ENCODE peak calls at places on chromosomes 5 and 9, in seven cellular contexts. Y is kidney epithelial cell, P is lower leg skin, O is foreskin fibroblast, Z is A549, T is kidney, K is MM.1S. B is an unnamed sample.

GRCh38 chr5:34522599-34523381 is 133.3 kb upstream of the RAI14 start:
- DNase-seq in Y (peak), P (no peak), O (peak), Z (peak), T (no peak), K (peak), B (peak)

GRCh38 chr5:78888580-78889187 is 96.4 kb downstream of the ARSB start:
- DNase-seq in Y (no peak), P (no peak), O (no peak), Z (no peak), T (peak), K (no peak), B (no peak)

GRCh38 chr9:127449332-127449966 is 1.8 kb downstream of the RPL12 start:
- DNase-seq in Y (no peak), P (no peak), O (peak), Z (no peak), T (peak), K (no peak), B (no peak)

GRCh38 chr5:100406640-100407039 is 128.5 kb upstream of the FAM174A start:
- DNase-seq in Y (no peak), P (no peak), O (no peak), Z (no peak), T (no peak), K (no peak), B (no peak)

GRCh38 chr5:159877087-159877486 is 39.2 kb upstream of the ADRA1B start:
- DNase-seq in Y (no peak), P (no peak), O (no peak), Z (no peak), T (no peak), K (no peak), B (no peak)

GRCh38 chr9:127095416-127095815 is 27.0 kb downstream of the ANGPTL2 start:
- DNase-seq in Y (no peak), P (no peak), O (no peak), Z (no peak), T (no peak), K (no peak), B (no peak)

GRCh38 chr5:80672140-80672736 is 17.5 kb upstream of the DHFR start:
- DNase-seq in Y (peak), P (peak), O (peak), Z (peak), T (peak), K (peak), B (peak)

GRCh38 chr5:56676091-56676768 is 139.1 kb upstream of the MAP3K1 start:
- DNase-seq in Y (no peak), P (no peak), O (peak), Z (no peak), T (no peak), K (no peak), B (no peak)

GRCh38 chr5:142484821-142485387 is 160.1 kb upstream of the SPRY4 start:
- DNase-seq in Y (no peak), P (no peak), O (peak), Z (no peak), T (no peak), K (no peak), B (no peak)

GRCh38 chr5:96404191-96404867 is 28.7 kb downstream of the PCSK1 start:
- DNase-seq in Y (no peak), P (no peak), O (no peak), Z (no peak), T (no peak), K (no peak), B (no peak)

GRCh38 chr9:5876711-5877110 is 14.0 kb upstream of the MLANA start:
- DNase-seq in Y (no peak), P (peak), O (no peak), Z (no peak), T (no peak), K (no peak), B (no peak)

GRCh38 chr9:87910821-87911220 is 6.9 kb upstream of the SPATA31C1 start:
- DNase-seq in Y (no peak), P (no peak), O (peak), Z (no peak), T (no peak), K (no peak), B (no peak)

GRCh38 chr5:181242031-181242451 is 1.7 kb downstream of the RACK1 start:
- DNase-seq in Y (no peak), P (no peak), O (peak), Z (no peak), T (no peak), K (no peak), B (no peak)

GRCh38 chr5:43702815-43703214 is 99.8 kb downstream of the NNT start:
- DNase-seq in Y (no peak), P (no peak), O (peak), Z (no peak), T (no peak), K (no peak), B (peak)

GRCh38 chr5:14696057-14696456 is 31.5 kb downstream of the OTULIN start:
- DNase-seq in Y (no peak), P (no peak), O (no peak), Z (no peak), T (no peak), K (no peak), B (no peak)

GRCh38 chr9:96476013-96476412 is 26.0 kb downstream of the HABP4 start:
- DNase-seq in Y (no peak), P (no peak), O (no peak), Z (no peak), T (no peak), K (no peak), B (no peak)

GRCh38 chr5:2756764-2757163 is 5.3 kb upstream of the IRX2 start:
- DNase-seq in Y (no peak), P (no peak), O (peak), Z (no peak), T (peak), K (no peak), B (no peak)

GRCh38 chr5:135398160-135398854 is 724 bp downstream of the MACROH2A1 start:
- DNase-seq in Y (no peak), P (peak), O (peak), Z (peak), T (peak), K (peak), B (no peak)

GRCh38 chr9:135607401-135608293 is 31.7 kb downstream of the GLT6D1 start:
- DNase-seq in Y (no peak), P (peak), O (no peak), Z (no peak), T (peak), K (no peak), B (no peak)

GRCh38 chr5:104569621-104570020 is 1007.0 kb upstream of the NUDT12 start:
- DNase-seq in Y (no peak), P (no peak), O (no peak), Z (no peak), T (no peak), K (no peak), B (no peak)

GRCh38 chr5:164679461-164679860 is 1174.0 kb downstream of the MAT2B start:
- DNase-seq in Y (no peak), P (no peak), O (no peak), Z (no peak), T (no peak), K (no peak), B (no peak)

GRCh38 chr5:170747851-170748250 is 35.7 kb upstream of the GABRP start:
- DNase-seq in Y (no peak), P (no peak), O (peak), Z (peak), T (no peak), K (no peak), B (no peak)

GRCh38 chr9:89929315-89929714 is 324.5 kb downstream of the GADD45G start:
- DNase-seq in Y (no peak), P (no peak), O (no peak), Z (no peak), T (no peak), K (no peak), B (no peak)

GRCh38 chr5:58133631-58134296 is 326.1 kb downstream of the PLK2 start:
- DNase-seq in Y (no peak), P (no peak), O (peak), Z (no peak), T (no peak), K (no peak), B (peak)

GRCh38 chr9:97632406-97632991 is 669 bp downstream of the TSTD2 start:
- DNase-seq in Y (no peak), P (peak), O (peak), Z (no peak), T (peak), K (no peak), B (peak)

GRCh38 chr9:68844623-68845612 is 139.9 kb downstream of the PIP5K1B start:
- DNase-seq in Y (no peak), P (no peak), O (peak), Z (peak), T (no peak), K (peak), B (no peak)

GRCh38 chr5:84113246-84114118 is 271.2 kb downstream of the EDIL3 start:
- DNase-seq in Y (no peak), P (no peak), O (no peak), Z (no peak), T (peak), K (no peak), B (no peak)

GRCh38 chr5:2317540-2317939 is 433.9 kb downstream of the IRX2 start:
- DNase-seq in Y (no peak), P (no peak), O (no peak), Z (no peak), T (no peak), K (no peak), B (no peak)

GRCh38 chr9:24500761-24501160 is 44.9 kb downstream of the IZUMO3 start:
- DNase-seq in Y (no peak), P (no peak), O (no peak), Z (no peak), T (no peak), K (no peak), B (no peak)

GRCh38 chr9:20558609-20559016 is 63.7 kb downstream of the MLLT3 start:
- DNase-seq in Y (peak), P (no peak), O (peak), Z (peak), T (no peak), K (no peak), B (peak)

GRCh38 chr5:61744690-61745619 is 412.9 kb downstream of the ZSWIM6 start:
- DNase-seq in Y (no peak), P (no peak), O (no peak), Z (no peak), T (no peak), K (no peak), B (no peak)

DNA sequence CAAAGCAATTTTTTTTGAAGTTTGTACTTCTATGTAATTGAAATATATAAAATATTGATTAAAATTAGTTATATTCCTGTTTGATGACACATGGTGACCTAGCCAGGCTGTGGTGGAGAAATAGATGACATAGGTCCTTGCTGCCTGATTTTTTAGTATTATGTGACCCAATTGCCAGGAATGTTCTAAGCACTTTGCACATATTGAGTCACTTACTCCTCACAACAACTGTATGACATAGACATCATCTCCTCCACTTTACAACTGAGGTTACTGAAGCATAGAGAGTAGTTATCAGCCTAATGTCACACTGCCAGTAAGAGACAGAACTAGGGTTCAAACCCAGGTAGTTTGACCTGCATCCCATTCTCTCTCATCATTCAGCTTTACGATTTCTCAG is 26.2 kb upstream of the SNX18 start:
- DNase-seq in Y (no peak), P (no peak), O (peak), Z (no peak), T (no peak), K (no peak), B (no peak)
- TF ChIP-seq CTCF in Y (no peak), P (no peak), O (no peak), Z (no peak), T (no peak), K (no peak), B (no peak)

GRCh38 chr5:118698774-118699173 is 289.6 kb downstream of the DTWD2 start:
- DNase-seq in Y (no peak), P (no peak), O (no peak), Z (no peak), T (no peak), K (no peak), B (no peak)
- TF ChIP-seq CTCF in Y (no peak), P (no peak), O (no peak), Z (no peak), T (peak), K (no peak), B (no peak)

DNA sequence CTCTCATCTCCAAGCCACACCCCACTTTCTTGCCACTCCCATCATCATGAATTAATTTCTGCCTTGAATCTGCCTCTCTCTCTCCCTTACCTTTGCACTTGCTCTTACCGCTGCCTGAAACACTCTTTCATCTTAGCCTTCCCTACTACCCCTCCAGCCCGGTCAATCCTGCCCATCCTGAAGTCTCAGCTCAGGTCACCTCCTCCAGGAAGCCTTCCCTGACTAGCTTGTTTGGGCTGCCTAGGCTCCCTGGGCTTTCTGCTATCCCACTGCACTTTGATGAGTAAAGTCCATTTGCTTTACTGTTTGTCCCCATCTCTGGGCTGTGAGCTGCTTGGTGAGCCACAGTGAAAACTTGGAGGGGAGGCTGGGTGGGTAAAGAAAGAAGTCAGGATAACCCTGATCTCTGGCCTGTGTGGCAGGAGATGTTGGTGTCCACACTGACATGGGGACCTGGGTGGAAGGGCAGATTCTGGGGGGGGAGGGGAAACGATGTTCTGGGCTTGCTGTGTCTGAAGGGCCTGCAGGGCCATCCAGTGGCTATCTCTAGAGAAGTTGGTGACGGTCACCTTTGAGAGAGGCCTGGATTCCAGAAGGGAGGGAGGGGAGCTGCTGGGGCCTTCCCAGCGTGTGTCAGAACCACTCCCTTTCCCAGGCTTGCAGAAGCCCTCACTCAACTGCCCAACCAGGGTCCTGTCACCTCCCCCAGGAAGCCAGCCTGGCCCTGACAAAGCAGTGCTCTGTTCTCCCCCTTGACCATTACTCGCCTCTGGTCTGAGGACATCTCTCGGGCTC is 75.0 kb upstream of the DAB2IP start:
- DNase-seq in Y (no peak), P (no peak), O (no peak), Z (no peak), T (no peak), K (no peak), B (no peak)
- TF ChIP-seq CTCF in Y (no peak), P (no peak), O (no peak), Z (no peak), T (no peak), K (no peak), B (no peak)

GRCh38 chr9:108271236-108271635 is 584.5 kb downstream of the ACTL7B start:
- DNase-seq in Y (no peak), P (no peak), O (no peak), Z (no peak), T (no peak), K (no peak), B (no peak)

GRCh38 chr9:108271646-108272349 is 584.0 kb downstream of the ACTL7B start:
- DNase-seq in Y (peak), P (no peak), O (peak), Z (peak), T (no peak), K (peak), B (peak)

GRCh38 chr9:108273988-108274387 is 581.8 kb downstream of the ACTL7B start:
- DNase-seq in Y (no peak), P (no peak), O (peak), Z (no peak), T (no peak), K (no peak), B (no peak)

GRCh38 chr9:108270041-108270440 is 585.7 kb downstream of the ACTL7B start:
- DNase-seq in Y (no peak), P (no peak), O (no peak), Z (no peak), T (no peak), K (no peak), B (no peak)

GRCh38 chr9:108272350-108272899 is 583.4 kb downstream of the ACTL7B start:
- DNase-seq in Y (no peak), P (no peak), O (peak), Z (peak), T (peak), K (peak), B (no peak)
- TF ChIP-seq CTCF in Y (peak), P (no peak), O (peak), Z (peak), T (peak), K (peak), B (peak)

GRCh38 chr9:82105729-82106128 is 117.2 kb downstream of the SPATA31D1 start:
- DNase-seq in Y (no peak), P (no peak), O (no peak), Z (no peak), T (no peak), K (no peak), B (no peak)
- TF ChIP-seq CTCF in Y (no peak), P (no peak), O (no peak), Z (no peak), T (no peak), K (no peak), B (no peak)

GRCh38 chr5:36778336-36778735 is 98.2 kb upstream of the NIPBL start:
- DNase-seq in Y (no peak), P (no peak), O (no peak), Z (no peak), T (no peak), K (no peak), B (no peak)

GRCh38 chr5:36777105-36777757 is 99.3 kb upstream of the NIPBL start:
- DNase-seq in Y (no peak), P (no peak), O (peak), Z (peak), T (no peak), K (no peak), B (no peak)
- TF ChIP-seq CTCF in Y (peak), P (no peak), O (peak), Z (peak), T (peak), K (no peak), B (peak)

GRCh38 chr9:107328510-107328909 is 45.4 kb downstream of the RAD23B start:
- DNase-seq in Y (no peak), P (no peak), O (no peak), Z (no peak), T (no peak), K (no peak), B (no peak)

GRCh38 chr9:107316795-107317661 is 33.9 kb downstream of the RAD23B start:
- DNase-seq in Y (no peak), P (no peak), O (no peak), Z (no peak), T (no peak), K (no peak), B (no peak)

GRCh38 chr9:107325842-107326241 is 42.8 kb downstream of the RAD23B start:
- DNase-seq in Y (no peak), P (no peak), O (no peak), Z (no peak), T (no peak), K (no peak), B (no peak)

GRCh38 chr9:107323836-107324235 is 40.8 kb downstream of the RAD23B start:
- DNase-seq in Y (no peak), P (no peak), O (no peak), Z (no peak), T (no peak), K (no peak), B (no peak)

GRCh38 chr9:107322643-107323042 is 39.6 kb downstream of the RAD23B start:
- DNase-seq in Y (no peak), P (no peak), O (no peak), Z (no peak), T (no peak), K (no peak), B (no peak)
- TF ChIP-seq CTCF in Y (no peak), P (no peak), O (no peak), Z (no peak), T (no peak), K (no peak), B (no peak)

GRCh38 chr5:113510836-113511451 is 2.5 kb upstream of the YTHDC2 start:
- DNase-seq in Y (no peak), P (no peak), O (peak), Z (no peak), T (no peak), K (peak), B (no peak)
- TF ChIP-seq CTCF in Y (peak), P (no peak), O (peak), Z (peak), T (no peak), K (peak), B (peak)

GRCh38 chr9:131419716-131420115 is 25.8 kb downstream of the PRRC2B start:
- DNase-seq in Y (no peak), P (no peak), O (no peak), Z (no peak), T (no peak), K (no peak), B (no peak)

GRCh38 chr9:131421691-131422090 is 27.8 kb downstream of the PRRC2B start:
- DNase-seq in Y (no peak), P (no peak), O (no peak), Z (no peak), T (no peak), K (no peak), B (no peak)

GRCh38 chr9:131420913-131421312 is 27.0 kb downstream of the PRRC2B start:
- DNase-seq in Y (no peak), P (no peak), O (peak), Z (no peak), T (no peak), K (no peak), B (no peak)

GRCh38 chr9:131423171-131423581 is 29.3 kb downstream of the PRRC2B start:
- DNase-seq in Y (peak), P (peak), O (peak), Z (peak), T (peak), K (no peak), B (no peak)

DNA sequence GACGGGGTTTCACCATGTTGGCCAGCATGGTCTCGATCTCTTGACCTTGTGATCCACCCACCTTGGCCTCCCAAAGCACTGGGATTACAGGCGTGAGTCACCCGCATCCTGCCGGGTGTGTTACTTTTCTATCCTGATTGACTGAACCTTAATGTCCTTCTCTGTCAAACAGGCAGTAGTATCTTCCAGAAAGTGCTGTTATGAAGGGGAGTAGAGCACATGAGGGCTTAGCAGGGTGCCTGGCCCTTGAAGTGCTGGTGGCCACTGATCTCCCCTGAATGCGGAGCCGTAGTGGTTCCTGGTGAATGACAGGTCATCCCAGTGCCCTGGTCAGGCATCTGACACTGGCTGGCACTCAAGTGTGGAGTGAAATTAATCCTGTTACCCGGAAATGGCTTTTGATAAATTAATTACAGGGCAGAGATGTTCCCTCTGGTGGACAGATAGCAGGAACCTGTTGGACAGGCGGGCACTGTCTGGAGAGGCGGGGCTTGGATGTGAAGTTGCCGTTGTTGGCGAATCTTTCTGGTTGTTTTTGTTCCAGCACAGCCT is 28.4 kb downstream of the PRRC2B start:
- DNase-seq in Y (no peak), P (no peak), O (peak), Z (no peak), T (no peak), K (no peak), B (no peak)
- TF ChIP-seq CTCF in Y (peak), P (no peak), O (peak), Z (peak), T (no peak), K (no peak), B (no peak)

B was measured in HFF-Myc.